ENCODE peak calls at places on chromosomes 1 and 21, in nine cellular contexts. One of them, this sample, is unnamed.

GRCh38 chr1:41917835-41918449 is 780 bp downstream of the HIVEP3 start:
- DNase-seq in RCC 7860: no peak
- DNase-seq in IMR-90: peak
- DNase-seq in amygdala: no peak
- DNase-seq in C1 segment of cervical spinal cord: peak
- DNase-seq in dermis blood vessel endothelial cell: peak
- DNase-seq in AG04450: no peak
- DNase-seq in NCI-H1105: peak
- DNase-seq in Right ventricle myocardium inferior: no peak
- DNase-seq in this sample: peak

GRCh38 chr1:172646653-172647052 is 12.2 kb upstream of the FASLG start:
- DNase-seq in AG04450: no peak
- DNase-seq in C1 segment of cervical spinal cord: no peak
- DNase-seq in dermis blood vessel endothelial cell: no peak
- DNase-seq in NCI-H1105: no peak
- DNase-seq in amygdala: no peak
- DNase-seq in IMR-90: no peak
- DNase-seq in Right ventricle myocardium inferior: no peak
- DNase-seq in RCC 7860: no peak
- DNase-seq in this sample: no peak

GRCh38 chr1:171742577-171742922 is 685 bp upstream of the VAMP4 start:
- DNase-seq in dermis blood vessel endothelial cell: peak
- DNase-seq in C1 segment of cervical spinal cord: peak
- DNase-seq in AG04450: no peak
- DNase-seq in amygdala: no peak
- DNase-seq in NCI-H1105: peak
- DNase-seq in IMR-90: peak
- DNase-seq in RCC 7860: no peak
- DNase-seq in Right ventricle myocardium inferior: no peak
- DNase-seq in this sample: peak

GRCh38 chr21:36910581-36911307 is 55.7 kb downstream of the HLCS start:
- DNase-seq in IMR-90: peak
- DNase-seq in RCC 7860: no peak
- DNase-seq in NCI-H1105: no peak
- DNase-seq in Right ventricle myocardium inferior: no peak
- DNase-seq in AG04450: peak
- DNase-seq in dermis blood vessel endothelial cell: peak
- DNase-seq in C1 segment of cervical spinal cord: no peak
- DNase-seq in amygdala: no peak
- DNase-seq in this sample: no peak

GRCh38 chr1:116855220-116855619 is 54.5 kb upstream of the PTGFRN start:
- DNase-seq in NCI-H1105: no peak
- DNase-seq in Right ventricle myocardium inferior: peak
- DNase-seq in dermis blood vessel endothelial cell: peak
- DNase-seq in C1 segment of cervical spinal cord: peak
- DNase-seq in RCC 7860: peak
- DNase-seq in amygdala: peak
- DNase-seq in IMR-90: no peak
- DNase-seq in AG04450: no peak
- DNase-seq in this sample: peak

GRCh38 chr1:98427664-98428063 is 233.9 kb upstream of the SNX7 start:
- DNase-seq in Right ventricle myocardium inferior: no peak
- DNase-seq in C1 segment of cervical spinal cord: no peak
- DNase-seq in IMR-90: no peak
- DNase-seq in dermis blood vessel endothelial cell: no peak
- DNase-seq in NCI-H1105: no peak
- DNase-seq in amygdala: no peak
- DNase-seq in RCC 7860: no peak
- DNase-seq in AG04450: no peak
- DNase-seq in this sample: no peak

GRCh38 chr1:91844862-91845528 is 41.0 kb downstream of the TGFBR3 start:
- DNase-seq in IMR-90: peak
- DNase-seq in amygdala: no peak
- DNase-seq in dermis blood vessel endothelial cell: peak
- DNase-seq in NCI-H1105: no peak
- DNase-seq in AG04450: peak
- DNase-seq in Right ventricle myocardium inferior: no peak
- DNase-seq in RCC 7860: no peak
- DNase-seq in C1 segment of cervical spinal cord: no peak
- DNase-seq in this sample: peak

GRCh38 chr1:186878356-186878755 is 49.6 kb downstream of the PLA2G4A start:
- DNase-seq in AG04450: no peak
- DNase-seq in dermis blood vessel endothelial cell: no peak
- DNase-seq in amygdala: no peak
- DNase-seq in NCI-H1105: no peak
- DNase-seq in IMR-90: no peak
- DNase-seq in RCC 7860: no peak
- DNase-seq in Right ventricle myocardium inferior: no peak
- DNase-seq in C1 segment of cervical spinal cord: no peak
- DNase-seq in this sample: no peak

GRCh38 chr1:166947398-166948043 is 27.8 kb downstream of the ILDR2 start:
- DNase-seq in NCI-H1105: peak
- DNase-seq in RCC 7860: peak
- DNase-seq in dermis blood vessel endothelial cell: peak
- DNase-seq in AG04450: no peak
- DNase-seq in Right ventricle myocardium inferior: peak
- DNase-seq in IMR-90: peak
- DNase-seq in C1 segment of cervical spinal cord: peak
- DNase-seq in amygdala: peak
- DNase-seq in this sample: peak

GRCh38 chr1:119147626-119148180 is 7.2 kb upstream of the WARS2 start:
- DNase-seq in AG04450: no peak
- DNase-seq in Right ventricle myocardium inferior: no peak
- DNase-seq in amygdala: no peak
- DNase-seq in RCC 7860: no peak
- DNase-seq in IMR-90: peak
- DNase-seq in NCI-H1105: no peak
- DNase-seq in dermis blood vessel endothelial cell: no peak
- DNase-seq in C1 segment of cervical spinal cord: no peak
- DNase-seq in this sample: no peak

GRCh38 chr1:22636369-22636768 is at the start of gene C1QA:
- DNase-seq in C1 segment of cervical spinal cord: peak
- DNase-seq in IMR-90: no peak
- DNase-seq in Right ventricle myocardium inferior: peak
- DNase-seq in dermis blood vessel endothelial cell: no peak
- DNase-seq in amygdala: no peak
- DNase-seq in AG04450: no peak
- DNase-seq in RCC 7860: no peak
- DNase-seq in NCI-H1105: no peak
- DNase-seq in this sample: peak

GRCh38 chr1:15224259-15224869 is 22.7 kb upstream of the FHAD1 start:
- DNase-seq in IMR-90: no peak
- DNase-seq in AG04450: no peak
- DNase-seq in C1 segment of cervical spinal cord: no peak
- DNase-seq in RCC 7860: no peak
- DNase-seq in amygdala: no peak
- DNase-seq in NCI-H1105: no peak
- DNase-seq in Right ventricle myocardium inferior: no peak
- DNase-seq in dermis blood vessel endothelial cell: peak
- DNase-seq in this sample: no peak

GRCh38 chr1:24786191-24786590 is 40.9 kb downstream of the CLIC4 start:
- DNase-seq in dermis blood vessel endothelial cell: no peak
- DNase-seq in IMR-90: peak
- DNase-seq in C1 segment of cervical spinal cord: no peak
- DNase-seq in amygdala: no peak
- DNase-seq in AG04450: no peak
- DNase-seq in NCI-H1105: no peak
- DNase-seq in Right ventricle myocardium inferior: no peak
- DNase-seq in RCC 7860: no peak
- DNase-seq in this sample: no peak

GRCh38 chr1:98792123-98792522 is 130.6 kb downstream of the SNX7 start:
- DNase-seq in amygdala: no peak
- DNase-seq in C1 segment of cervical spinal cord: no peak
- DNase-seq in NCI-H1105: no peak
- DNase-seq in AG04450: no peak
- DNase-seq in IMR-90: peak
- DNase-seq in RCC 7860: no peak
- DNase-seq in dermis blood vessel endothelial cell: no peak
- DNase-seq in Right ventricle myocardium inferior: no peak
- DNase-seq in this sample: no peak

GRCh38 chr1:1164701-1165451 is 8.8 kb upstream of the TTLL10 start:
- DNase-seq in IMR-90: no peak
- DNase-seq in NCI-H1105: no peak
- DNase-seq in Right ventricle myocardium inferior: peak
- DNase-seq in AG04450: no peak
- DNase-seq in amygdala: no peak
- DNase-seq in dermis blood vessel endothelial cell: no peak
- DNase-seq in C1 segment of cervical spinal cord: no peak
- DNase-seq in RCC 7860: peak
- DNase-seq in this sample: no peak

GRCh38 chr1:202086579-202087350 is 36.0 kb upstream of the GPR37L1 start:
- DNase-seq in C1 segment of cervical spinal cord: no peak
- DNase-seq in AG04450: no peak
- DNase-seq in NCI-H1105: no peak
- DNase-seq in amygdala: no peak
- DNase-seq in IMR-90: no peak
- DNase-seq in dermis blood vessel endothelial cell: no peak
- DNase-seq in RCC 7860: no peak
- DNase-seq in Right ventricle myocardium inferior: peak
- DNase-seq in this sample: no peak

GRCh38 chr1:223345720-223346119 is 18.3 kb downstream of the SUSD4 start:
- DNase-seq in RCC 7860: no peak
- DNase-seq in dermis blood vessel endothelial cell: no peak
- DNase-seq in IMR-90: no peak
- DNase-seq in Right ventricle myocardium inferior: no peak
- DNase-seq in C1 segment of cervical spinal cord: no peak
- DNase-seq in NCI-H1105: no peak
- DNase-seq in amygdala: no peak
- DNase-seq in AG04450: no peak
- DNase-seq in this sample: no peak